ENCODE peak calls at places on chromosome 22, in five cellular contexts. E is ovary; Y is CD8-positive, alpha-beta memory T cell; V is CD4-positive, alpha-beta T cell; I is A549. A is an unnamed sample.

GRCh38 chr22:23127788-23128187 is 14.0 kb downstream of the RSPH14 start:
- DNase-seq in I (no peak), Y (no peak), V (no peak), E (no peak), A (no peak)

GRCh38 chr22:19887251-19887985 is 32.7 kb upstream of the GNB1L start:
- DNase-seq in E (no peak), I (no peak), Y (peak; percentile 29), V (no peak), A (no peak)

GRCh38 chr22:40204331-40205116 is 26.8 kb downstream of the TNRC6B start:
- DNase-seq in I (no peak), E (no peak), Y (no peak), V (no peak), A (no peak)

GRCh38 chr22:33038131-33038772 is 19.9 kb downstream of the SYN3 start:
- DNase-seq in V (no peak), I (no peak), E (no peak), Y (no peak), A (no peak)

GRCh38 chr22:48920776-48921241 is 906.9 kb downstream of the BRD1 start:
- DNase-seq in E (no peak), Y (no peak), V (no peak), I (no peak), A (no peak)

GRCh38 chr22:32309585-32310251 is 47.9 kb upstream of the RFPL3 start:
- DNase-seq in V (no peak), I (no peak), Y (no peak), E (no peak), A (no peak)

GRCh38 chr22:29877620-29878019 is 5.4 kb upstream of the MTMR3 start:
- DNase-seq in I (no peak), V (no peak), E (no peak), Y (no peak), A (no peak)

GRCh38 chr22:37137903-37138665 is 11.6 kb downstream of the IL2RB start:
- DNase-seq in E (no peak), Y (no peak), V (no peak), I (no peak), A (no peak)

GRCh38 chr22:19510919-19511341 is 13.3 kb downstream of the CLDN5 start:
- DNase-seq in V (no peak), Y (no peak), I (no peak), E (no peak), A (no peak)

GRCh38 chr22:30705710-30706651 is 11.3 kb downstream of the OSBP2 start:
- DNase-seq in E (no peak), V (no peak), Y (no peak), I (no peak), A (no peak)

GRCh38 chr22:17897411-17897810 is 123.1 kb upstream of the BID start:
- DNase-seq in Y (no peak), I (no peak), V (no peak), E (no peak), A (no peak)

GRCh38 chr22:21832291-21833290 is 34.9 kb downstream of the MAPK1 start:
- DNase-seq in V (no peak), I (no peak), E (no peak), Y (no peak), A (no peak)

GRCh38 chr22:46674367-46674781 is 54.2 kb downstream of the GRAMD4 start:
- DNase-seq in E (no peak), V (peak; percentile 64), Y (peak; percentile 88), I (no peak), A (no peak)

GRCh38 chr22:25383892-25384291 is 164.5 kb downstream of the CRYBB2 start:
- DNase-seq in E (no peak), Y (no peak), V (no peak), I (no peak), A (no peak)

GRCh38 chr22:48268771-48269552 is 1506.5 kb downstream of the TBC1D22A start:
- DNase-seq in Y (no peak), E (no peak), V (no peak), I (no peak), A (no peak)

GRCh38 chr22:22394589-22394988 is 114.0 kb downstream of the ZNF280B start:
- DNase-seq in V (no peak), E (no peak), Y (peak; percentile 21), I (no peak), A (no peak)

GRCh38 chr22:17842386-17842785 is 68.1 kb upstream of the BID start:
- DNase-seq in I (no peak), E (peak; percentile 85), V (peak; percentile 24), Y (peak; percentile 73), A (no peak)

GRCh38 chr22:25148149-25148691 is 51.4 kb upstream of the CRYBB3 start:
- DNase-seq in I (no peak), V (no peak), E (no peak), Y (no peak), A (no peak)

GRCh38 chr22:26942301-26942927 is 285.0 kb downstream of the MIAT start:
- DNase-seq in E (no peak), V (no peak), I (no peak), Y (no peak), A (no peak)

DNA sequence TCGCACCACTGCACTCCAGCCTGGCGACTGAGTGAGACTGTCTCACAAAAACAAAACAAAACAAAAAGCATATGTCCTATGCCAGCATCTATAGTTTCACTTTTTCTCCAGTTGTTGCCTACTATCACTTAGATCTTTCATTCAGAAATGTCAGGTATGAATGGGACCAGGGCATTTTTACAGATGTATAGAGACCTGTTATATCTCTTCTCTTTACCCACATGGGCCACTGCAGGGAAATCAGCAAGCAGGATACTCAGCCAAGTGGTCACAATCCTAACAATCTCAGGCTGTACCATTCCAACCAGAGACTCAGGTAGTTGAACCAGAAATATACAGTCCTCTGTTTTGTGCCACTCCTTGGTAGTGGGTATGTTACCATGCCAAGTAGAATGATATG is 16.0 kb upstream of the SREBF2 start:
- DNase-seq in E (no peak), I (no peak), V (no peak), Y (no peak), A (no peak)
- H3K27ac ChIP-seq in E (no peak overlapping the region), I (no peak overlapping the region), V (no peak overlapping the region), Y (no peak overlapping the region), A (no peak overlapping the region)

GRCh38 chr22:50498322-50498861 is 9.1 kb downstream of the LMF2 start:
- DNase-seq in Y (peak; percentile 81), I (peak; percentile 65), V (peak; percentile 52), E (no peak), A (no peak)
- H3K27ac ChIP-seq in Y (no peak overlapping the region), I (no peak overlapping the region), V (no peak overlapping the region), E (no peak overlapping the region), A (no peak overlapping the region)

DNA sequence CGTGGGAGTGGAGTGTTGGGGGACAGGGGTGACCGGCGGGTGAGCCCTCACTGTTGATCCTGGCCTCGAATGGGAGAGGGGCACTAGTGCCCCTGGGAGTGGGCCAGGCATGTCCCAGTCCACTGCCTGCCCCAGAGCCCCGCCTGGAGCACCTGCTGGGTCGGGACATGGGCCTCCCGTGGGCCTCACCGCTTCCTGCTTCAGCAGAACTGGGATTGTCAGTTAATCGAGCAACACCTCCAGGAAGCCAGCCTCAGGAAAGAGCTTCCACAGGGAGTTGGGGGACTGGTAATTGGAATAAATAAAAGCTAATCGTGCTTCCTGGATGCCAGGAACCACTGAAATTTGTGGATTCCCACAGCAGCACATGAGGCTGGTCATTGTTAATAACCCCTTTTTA is 43.8 kb downstream of the PARVB start:
- DNase-seq in Y (no peak), I (no peak), E (no peak), V (no peak), A (no peak)
- H3K27ac ChIP-seq in Y (no peak overlapping the region), I (no peak overlapping the region), E (no peak overlapping the region), V (no peak overlapping the region), A (no peak overlapping the region)

GRCh38 chr22:38710866-38711265 is 5.1 kb downstream of the GTPBP1 start:
- DNase-seq in E (no peak), I (no peak), V (no peak), Y (no peak), A (no peak)
- H3K27ac ChIP-seq in E (no peak overlapping the region), I (no peak overlapping the region), V (no peak overlapping the region), Y (no peak overlapping the region), A (no peak overlapping the region)

GRCh38 chr22:43955040-43955882 is at the start of gene SAMM50:
- DNase-seq in E (peak; percentile 89), V (peak; percentile 82), I (peak; percentile 79), Y (peak; percentile 94), A (peak; percentile 79)

GRCh38 chr22:43955883-43956286 is 643 bp downstream of the SAMM50 start:
- DNase-seq in I (no peak), E (no peak), Y (no peak), V (no peak), A (no peak)

GRCh38 chr22:43956383-43956782 is 1.1 kb downstream of the SAMM50 start:
- DNase-seq in E (no peak), Y (no peak), V (no peak), I (no peak), A (no peak)

GRCh38 chr22:43951966-43952365 is 3.3 kb upstream of the SAMM50 start:
- DNase-seq in E (no peak), Y (no peak), V (no peak), I (no peak), A (no peak)

GRCh38 chr22:43953988-43954771 is 1.1 kb upstream of the SAMM50 start:
- DNase-seq in Y (no peak), V (no peak), I (no peak), E (no peak), A (no peak)
- H3K27ac ChIP-seq in Y (peak overlapping the region; percentile 72), V (no peak overlapping the region), I (peak overlapping the region; percentile 80), E (no peak overlapping the region), A (no peak overlapping the region)